ENCODE peak calls at places on chromosomes 7 and 10, in nine cellular contexts. One of them, this sample, is unnamed.

GRCh38 chr10:5234106-5234877 is 37.7 kb downstream of the AKR1C4 start:
- DNase-seq in chondrocyte: no peak
- DNase-seq in Right ventricle myocardium superior: no peak
- DNase-seq in DMS 273 treated with DMSO at 0.1 percent for 48 hours: no peak
- DNase-seq in nephron progenitor cell: no peak
- DNase-seq in activated T-helper 1 cell treated with anti-CD3 and anti-CD28 coated beads, Interleukin-2, amount 50 U/mL, for 16 hours: no peak
- DNase-seq in anterior cingulate cortex: no peak
- DNase-seq in iris pigment epithelial cell: peak
- DNase-seq in brain microvascular endothelial cell: no peak
- DNase-seq in this sample: no peak

GRCh38 chr7:122352454-122352853 is 47.9 kb upstream of the FEZF1 start:
- DNase-seq in DMS 273 treated with DMSO at 0.1 percent for 48 hours: no peak
- DNase-seq in brain microvascular endothelial cell: no peak
- DNase-seq in activated T-helper 1 cell treated with anti-CD3 and anti-CD28 coated beads, Interleukin-2, amount 50 U/mL, for 16 hours: no peak
- DNase-seq in iris pigment epithelial cell: no peak
- DNase-seq in nephron progenitor cell: no peak
- DNase-seq in chondrocyte: no peak
- DNase-seq in anterior cingulate cortex: no peak
- DNase-seq in Right ventricle myocardium superior: no peak
- DNase-seq in this sample: no peak

GRCh38 chr10:79298403-79299244 is 48.6 kb upstream of the PPIF start:
- DNase-seq in iris pigment epithelial cell: peak
- DNase-seq in nephron progenitor cell: no peak
- DNase-seq in chondrocyte: no peak
- DNase-seq in activated T-helper 1 cell treated with anti-CD3 and anti-CD28 coated beads, Interleukin-2, amount 50 U/mL, for 16 hours: no peak
- DNase-seq in Right ventricle myocardium superior: peak
- DNase-seq in DMS 273 treated with DMSO at 0.1 percent for 48 hours: no peak
- DNase-seq in brain microvascular endothelial cell: peak
- DNase-seq in anterior cingulate cortex: no peak
- DNase-seq in this sample: no peak

GRCh38 chr7:150900675-150901074 is 48.4 kb downstream of the AOC1 start:
- DNase-seq in iris pigment epithelial cell: no peak
- DNase-seq in nephron progenitor cell: no peak
- DNase-seq in DMS 273 treated with DMSO at 0.1 percent for 48 hours: no peak
- DNase-seq in Right ventricle myocardium superior: no peak
- DNase-seq in activated T-helper 1 cell treated with anti-CD3 and anti-CD28 coated beads, Interleukin-2, amount 50 U/mL, for 16 hours: no peak
- DNase-seq in chondrocyte: no peak
- DNase-seq in brain microvascular endothelial cell: no peak
- DNase-seq in anterior cingulate cortex: no peak
- DNase-seq in this sample: no peak

GRCh38 chr10:3785849-3786290 is 861 bp upstream of the KLF6 start:
- DNase-seq in anterior cingulate cortex: no peak
- DNase-seq in iris pigment epithelial cell: peak
- DNase-seq in Right ventricle myocardium superior: peak
- DNase-seq in chondrocyte: no peak
- DNase-seq in DMS 273 treated with DMSO at 0.1 percent for 48 hours: no peak
- DNase-seq in nephron progenitor cell: peak
- DNase-seq in activated T-helper 1 cell treated with anti-CD3 and anti-CD28 coated beads, Interleukin-2, amount 50 U/mL, for 16 hours: no peak
- DNase-seq in brain microvascular endothelial cell: no peak
- DNase-seq in this sample: peak

GRCh38 chr7:102128303-102128702 is 158.4 kb upstream of the SH2B2 start:
- DNase-seq in activated T-helper 1 cell treated with anti-CD3 and anti-CD28 coated beads, Interleukin-2, amount 50 U/mL, for 16 hours: no peak
- DNase-seq in nephron progenitor cell: no peak
- DNase-seq in DMS 273 treated with DMSO at 0.1 percent for 48 hours: no peak
- DNase-seq in chondrocyte: no peak
- DNase-seq in brain microvascular endothelial cell: no peak
- DNase-seq in anterior cingulate cortex: no peak
- DNase-seq in iris pigment epithelial cell: no peak
- DNase-seq in Right ventricle myocardium superior: no peak
- DNase-seq in this sample: no peak

GRCh38 chr7:99109108-99110051 is 34.5 kb downstream of the SMURF1 start:
- DNase-seq in chondrocyte: no peak
- DNase-seq in brain microvascular endothelial cell: peak
- DNase-seq in DMS 273 treated with DMSO at 0.1 percent for 48 hours: peak
- DNase-seq in iris pigment epithelial cell: peak
- DNase-seq in nephron progenitor cell: no peak
- DNase-seq in anterior cingulate cortex: no peak
- DNase-seq in activated T-helper 1 cell treated with anti-CD3 and anti-CD28 coated beads, Interleukin-2, amount 50 U/mL, for 16 hours: no peak
- DNase-seq in Right ventricle myocardium superior: peak
- DNase-seq in this sample: no peak

GRCh38 chr7:42572046-42572445 is 335.0 kb upstream of the GLI3 start:
- DNase-seq in iris pigment epithelial cell: peak
- DNase-seq in DMS 273 treated with DMSO at 0.1 percent for 48 hours: no peak
- DNase-seq in Right ventricle myocardium superior: no peak
- DNase-seq in chondrocyte: no peak
- DNase-seq in anterior cingulate cortex: no peak
- DNase-seq in nephron progenitor cell: no peak
- DNase-seq in brain microvascular endothelial cell: no peak
- DNase-seq in activated T-helper 1 cell treated with anti-CD3 and anti-CD28 coated beads, Interleukin-2, amount 50 U/mL, for 16 hours: no peak
- DNase-seq in this sample: no peak

GRCh38 chr7:93051660-93052059 is 66.1 kb downstream of the SAMD9 start:
- DNase-seq in Right ventricle myocardium superior: no peak
- DNase-seq in iris pigment epithelial cell: no peak
- DNase-seq in DMS 273 treated with DMSO at 0.1 percent for 48 hours: no peak
- DNase-seq in chondrocyte: no peak
- DNase-seq in anterior cingulate cortex: no peak
- DNase-seq in brain microvascular endothelial cell: no peak
- DNase-seq in activated T-helper 1 cell treated with anti-CD3 and anti-CD28 coated beads, Interleukin-2, amount 50 U/mL, for 16 hours: no peak
- DNase-seq in nephron progenitor cell: no peak
- DNase-seq in this sample: no peak

GRCh38 chr10:69503896-69504265 is 52.6 kb downstream of the TSPAN15 start:
- DNase-seq in nephron progenitor cell: no peak
- DNase-seq in iris pigment epithelial cell: no peak
- DNase-seq in brain microvascular endothelial cell: no peak
- DNase-seq in anterior cingulate cortex: no peak
- DNase-seq in DMS 273 treated with DMSO at 0.1 percent for 48 hours: no peak
- DNase-seq in chondrocyte: no peak
- DNase-seq in activated T-helper 1 cell treated with anti-CD3 and anti-CD28 coated beads, Interleukin-2, amount 50 U/mL, for 16 hours: no peak
- DNase-seq in Right ventricle myocardium superior: no peak
- DNase-seq in this sample: no peak

GRCh38 chr10:68618234-68618633 is 58.1 kb downstream of the TET1 start:
- DNase-seq in iris pigment epithelial cell: no peak
- DNase-seq in anterior cingulate cortex: no peak
- DNase-seq in Right ventricle myocardium superior: no peak
- DNase-seq in activated T-helper 1 cell treated with anti-CD3 and anti-CD28 coated beads, Interleukin-2, amount 50 U/mL, for 16 hours: no peak
- DNase-seq in nephron progenitor cell: no peak
- DNase-seq in DMS 273 treated with DMSO at 0.1 percent for 48 hours: no peak
- DNase-seq in chondrocyte: no peak
- DNase-seq in brain microvascular endothelial cell: no peak
- DNase-seq in this sample: no peak

GRCh38 chr7:80781561-80781979 is 137.3 kb downstream of the SEMA3C start:
- DNase-seq in iris pigment epithelial cell: peak
- DNase-seq in anterior cingulate cortex: peak
- DNase-seq in Right ventricle myocardium superior: peak
- DNase-seq in brain microvascular endothelial cell: peak
- DNase-seq in DMS 273 treated with DMSO at 0.1 percent for 48 hours: peak
- DNase-seq in chondrocyte: no peak
- DNase-seq in activated T-helper 1 cell treated with anti-CD3 and anti-CD28 coated beads, Interleukin-2, amount 50 U/mL, for 16 hours: no peak
- DNase-seq in nephron progenitor cell: no peak
- DNase-seq in this sample: peak

GRCh38 chr10:31623466-31623865 is 304.4 kb downstream of the ZEB1 start:
- DNase-seq in nephron progenitor cell: no peak
- DNase-seq in brain microvascular endothelial cell: no peak
- DNase-seq in chondrocyte: no peak
- DNase-seq in Right ventricle myocardium superior: no peak
- DNase-seq in anterior cingulate cortex: no peak
- DNase-seq in DMS 273 treated with DMSO at 0.1 percent for 48 hours: no peak
- DNase-seq in iris pigment epithelial cell: no peak
- DNase-seq in activated T-helper 1 cell treated with anti-CD3 and anti-CD28 coated beads, Interleukin-2, amount 50 U/mL, for 16 hours: no peak
- DNase-seq in this sample: peak

GRCh38 chr10:42836771-42837468 is 54.3 kb downstream of the BMS1 start:
- DNase-seq in nephron progenitor cell: no peak
- DNase-seq in brain microvascular endothelial cell: peak
- DNase-seq in activated T-helper 1 cell treated with anti-CD3 and anti-CD28 coated beads, Interleukin-2, amount 50 U/mL, for 16 hours: no peak
- DNase-seq in anterior cingulate cortex: no peak
- DNase-seq in iris pigment epithelial cell: peak
- DNase-seq in Right ventricle myocardium superior: no peak
- DNase-seq in DMS 273 treated with DMSO at 0.1 percent for 48 hours: no peak
- DNase-seq in chondrocyte: no peak
- DNase-seq in this sample: peak

GRCh38 chr10:6300106-6300783 is 97.5 kb downstream of the PFKFB3 start:
- DNase-seq in iris pigment epithelial cell: peak
- DNase-seq in DMS 273 treated with DMSO at 0.1 percent for 48 hours: no peak
- DNase-seq in activated T-helper 1 cell treated with anti-CD3 and anti-CD28 coated beads, Interleukin-2, amount 50 U/mL, for 16 hours: no peak
- DNase-seq in anterior cingulate cortex: no peak
- DNase-seq in Right ventricle myocardium superior: no peak
- DNase-seq in nephron progenitor cell: no peak
- DNase-seq in chondrocyte: no peak
- DNase-seq in brain microvascular endothelial cell: no peak
- DNase-seq in this sample: no peak

GRCh38 chr10:94225589-94225988 is 137.2 kb downstream of the NOC3L start:
- DNase-seq in nephron progenitor cell: no peak
- DNase-seq in chondrocyte: no peak
- DNase-seq in Right ventricle myocardium superior: no peak
- DNase-seq in iris pigment epithelial cell: no peak
- DNase-seq in anterior cingulate cortex: no peak
- DNase-seq in brain microvascular endothelial cell: no peak
- DNase-seq in DMS 273 treated with DMSO at 0.1 percent for 48 hours: no peak
- DNase-seq in activated T-helper 1 cell treated with anti-CD3 and anti-CD28 coated beads, Interleukin-2, amount 50 U/mL, for 16 hours: no peak
- DNase-seq in this sample: no peak

GRCh38 chr7:131250331-131250730 is 77.3 kb upstream of the MKLN1 start:
- DNase-seq in Right ventricle myocardium superior: no peak
- DNase-seq in DMS 273 treated with DMSO at 0.1 percent for 48 hours: no peak
- DNase-seq in chondrocyte: no peak
- DNase-seq in iris pigment epithelial cell: peak
- DNase-seq in anterior cingulate cortex: no peak
- DNase-seq in brain microvascular endothelial cell: no peak
- DNase-seq in activated T-helper 1 cell treated with anti-CD3 and anti-CD28 coated beads, Interleukin-2, amount 50 U/mL, for 16 hours: no peak
- DNase-seq in nephron progenitor cell: no peak
- DNase-seq in this sample: no peak

GRCh38 chr10:26437637-26438461 is at the start of gene APBB1IP:
- DNase-seq in iris pigment epithelial cell: peak
- DNase-seq in brain microvascular endothelial cell: no peak
- DNase-seq in anterior cingulate cortex: no peak
- DNase-seq in nephron progenitor cell: peak
- DNase-seq in chondrocyte: no peak
- DNase-seq in Right ventricle myocardium superior: peak
- DNase-seq in activated T-helper 1 cell treated with anti-CD3 and anti-CD28 coated beads, Interleukin-2, amount 50 U/mL, for 16 hours: peak
- DNase-seq in DMS 273 treated with DMSO at 0.1 percent for 48 hours: no peak
- DNase-seq in this sample: no peak

GRCh38 chr10:110510086-110510485 is 12.4 kb downstream of the DUSP5 start:
- DNase-seq in Right ventricle myocardium superior: no peak
- DNase-seq in activated T-helper 1 cell treated with anti-CD3 and anti-CD28 coated beads, Interleukin-2, amount 50 U/mL, for 16 hours: no peak
- DNase-seq in nephron progenitor cell: no peak
- DNase-seq in DMS 273 treated with DMSO at 0.1 percent for 48 hours: no peak
- DNase-seq in chondrocyte: no peak
- DNase-seq in anterior cingulate cortex: no peak
- DNase-seq in iris pigment epithelial cell: no peak
- DNase-seq in brain microvascular endothelial cell: no peak
- DNase-seq in this sample: no peak